ENCODE peak calls at places on chromosomes 3 and 15, in six cellular contexts. H is NCI-H345; N is H54; I is activated CD4-positive, CD25-positive, alpha-beta regulatory T cell; F is right cardiac atrium; O is substantia nigra. K is an unnamed sample.

GRCh38 chr3:95759614-95760301 is 1054.6 kb upstream of the EPHA6 start:
- DNase-seq in F (no peak), H (no peak), N (no peak), I (no peak), O (no peak), K (no peak)

GRCh38 chr3:139836656-139837464 is 98.1 kb upstream of the CLSTN2 start:
- DNase-seq in H (no peak), O (no peak), I (no peak), F (peak; percentile 58), N (no peak), K (no peak)

GRCh38 chr3:148309390-148310035 is 388.2 kb upstream of the AGTR1 start:
- DNase-seq in O (no peak), F (no peak), N (no peak), H (peak; percentile 16), I (no peak), K (peak; percentile 22)

GRCh38 chr15:81270781-81271491 is 53.0 kb downstream of the STARD5 start:
- DNase-seq in H (peak; percentile 19), O (no peak), F (no peak), I (no peak), N (no peak), K (no peak)

GRCh38 chr3:192958219-192958872 is 40.7 kb upstream of the MB21D2 start:
- DNase-seq in O (no peak), N (no peak), I (no peak), F (no peak), H (no peak), K (no peak)

GRCh38 chr3:19798324-19798723 is 135.7 kb downstream of the EFHB start:
- DNase-seq in H (no peak), I (no peak), O (no peak), F (no peak), N (no peak), K (no peak)

GRCh38 chr3:60912876-60913275 is 338.4 kb downstream of the FHIT start:
- DNase-seq in N (no peak), F (no peak), O (no peak), H (no peak), I (no peak), K (no peak)

GRCh38 chr3:118187221-118187620 is 847.4 kb downstream of the IGSF11 start:
- DNase-seq in H (no peak), F (no peak), N (no peak), I (no peak), O (no peak), K (no peak)

GRCh38 chr3:138132239-138132638 is at the start of gene A4GNT:
- DNase-seq in F (no peak), O (no peak), N (no peak), I (no peak), H (no peak), K (no peak)

GRCh38 chr3:128345195-128345594 is 121.5 kb downstream of the DNAJB8 start:
- DNase-seq in I (no peak), F (no peak), N (no peak), O (no peak), H (no peak), K (no peak)

GRCh38 chr3:112097378-112097777 is 11.2 kb downstream of the C3orf52 start:
- DNase-seq in H (peak; percentile 59), N (peak; percentile 54), F (no peak), O (no peak), I (no peak), K (no peak)

GRCh38 chr3:191263850-191264249 is 64.8 kb downstream of the OSTN start:
- DNase-seq in I (no peak), N (no peak), O (no peak), F (no peak), H (no peak), K (no peak)

GRCh38 chr15:25737218-25737643 is 125.9 kb downstream of the ATP10A start:
- DNase-seq in H (no peak), N (no peak), F (peak; percentile 87), I (no peak), O (no peak), K (peak; percentile 94)

GRCh38 chr3:61547625-61548024 is 13.7 kb upstream of the PTPRG start:
- DNase-seq in I (no peak), N (no peak), H (no peak), F (no peak), O (no peak), K (no peak)

GRCh38 chr15:47744973-47745372 is 27.7 kb downstream of the SEMA6D start:
- DNase-seq in H (no peak), N (no peak), I (no peak), O (no peak), F (no peak), K (no peak)

GRCh38 chr3:66392966-66393485 is 107.8 kb downstream of the LRIG1 start:
- DNase-seq in H (no peak), I (no peak), F (no peak), N (no peak), O (no peak), K (no peak)

GRCh38 chr3:4821975-4822374 is 157.3 kb upstream of the BHLHE40 start:
- DNase-seq in I (peak; percentile 40), O (no peak), N (no peak), F (no peak), H (no peak), K (no peak)

GRCh38 chr15:90266061-90266431 is 574 bp downstream of the NGRN start:
- DNase-seq in I (peak; percentile 16), N (no peak), O (no peak), F (peak; percentile 78), H (peak; percentile 41), K (no peak)

GRCh38 chr15:63059573-63060216 is 17.1 kb downstream of the TPM1 start:
- DNase-seq in H (no peak), I (no peak), O (no peak), N (no peak), F (no peak), K (no peak)

GRCh38 chr3:108300103-108300849 is 3.9 kb downstream of the HHLA2 start:
- DNase-seq in H (no peak), F (no peak), I (no peak), O (no peak), N (no peak), K (no peak)

GRCh38 chr3:11755276-11755675 is 91.4 kb downstream of the TAMM41 start:
- DNase-seq in H (no peak), N (no peak), I (no peak), F (no peak), O (no peak), K (no peak)

GRCh38 chr3:125168711-125169410 is 43.7 kb downstream of the SLC12A8 start:
- DNase-seq in N (no peak), O (no peak), I (no peak), H (no peak), F (no peak), K (no peak)

GRCh38 chr3:73625124-73625665 is 454 bp upstream of the PDZRN3 start:
- DNase-seq in O (no peak), F (peak; percentile 74), I (no peak), H (peak; percentile 24), N (peak; percentile 19), K (no peak)

K was measured in tibial artery.